ENCODE peak calls at places on chromosomes 1 and 21, in four cellular contexts. Q is GM23248; K is CD4-positive, alpha-beta T cell; I is AG09319. E is an unnamed sample.

GRCh38 chr1:85366391-85366790 is 90.0 kb upstream of the BCL10 start:
- DNase-seq in K (no peak), Q (peak), I (peak), E (peak)

GRCh38 chr1:228944991-228945390 is 209.7 kb downstream of the RHOU start:
- DNase-seq in I (no peak), Q (peak), K (no peak), E (peak)

GRCh38 chr1:60832372-60832771 is 250.0 kb upstream of the NFIA start:
- DNase-seq in Q (no peak), I (no peak), K (no peak), E (no peak)

GRCh38 chr1:31759266-31760023 is 4.7 kb downstream of the ADGRB2 start:
- DNase-seq in I (no peak), Q (peak), K (no peak), E (no peak)

GRCh38 chr1:50605186-50605875 is 182.1 kb upstream of the DMRTA2 start:
- DNase-seq in Q (peak), I (peak), K (no peak), E (peak)

GRCh38 chr1:4977701-4978100 is 323.3 kb downstream of the AJAP1 start:
- DNase-seq in K (no peak), I (no peak), Q (no peak), E (no peak)

GRCh38 chr1:38038836-38039235 is 7.8 kb downstream of the POU3F1 start:
- DNase-seq in Q (peak), I (no peak), K (no peak), E (peak)

GRCh38 chr21:44418108-44418875 is 37.0 kb upstream of the LRRC3 start:
- DNase-seq in I (no peak), K (no peak), Q (no peak), E (no peak)

GRCh38 chr1:70666381-70667140 is 255.5 kb downstream of the CTH start:
- DNase-seq in I (no peak), K (no peak), Q (no peak), E (no peak)

E was measured in fibroblast of the aortic adventitia.